ENCODE peak calls at places on chromosomes 16 and 17, in five cellular contexts. V is sigmoid colon, I is transverse colon, A is upper lobe of left lung, H is K562. S is an unnamed sample.

GRCh38 chr16:87226926-87227650 is 90.1 kb downstream of the C16orf95 start:
- DNase-seq in A (no peak), H (no peak), I (no peak), V (no peak), S (no peak)

GRCh38 chr17:78532922-78533640 is 44.1 kb downstream of the DNAH17 start:
- DNase-seq in V (no peak), H (no peak), A (no peak), I (no peak), S (no peak)

GRCh38 chr16:66309-67182 is 5.9 kb downstream of the RHBDF1 start:
- DNase-seq in A (no peak), H (no peak), I (no peak), V (no peak), S (no peak)

GRCh38 chr16:83901101-83901500 is 2.2 kb downstream of the MLYCD start:
- DNase-seq in I (no peak), V (no peak), H (no peak), A (no peak), S (no peak)

GRCh38 chr17:48869821-48870318 is 22.7 kb upstream of the ATP5MC1 start:
- DNase-seq in V (no peak), I (no peak), A (no peak), H (no peak), S (no peak)

GRCh38 chr17:43399839-43400328 is 1.1 kb downstream of the ARL4D start:
- DNase-seq in V (peak; percentile 75), A (peak; percentile 77), H (no peak), I (no peak), S (no peak)

GRCh38 chr16:66516172-66516807 is 33.6 kb downstream of the TK2 start:
- DNase-seq in A (no peak), I (no peak), V (no peak), H (no peak), S (no peak)

GRCh38 chr17:36846410-36847292 is 90.6 kb upstream of the LHX1 start:
- DNase-seq in H (no peak), I (no peak), A (no peak), V (no peak), S (no peak)

GRCh38 chr17:29588561-29589411 is 662 bp downstream of the GIT1 start:
- DNase-seq in A (peak; percentile 89), H (peak; percentile 74), I (peak; percentile 43), V (no peak), S (no peak)

GRCh38 chr17:260944-261343 is 79.5 kb upstream of the DOC2B start:
- DNase-seq in H (no peak), V (no peak), I (no peak), A (no peak), S (no peak)

GRCh38 chr17:78974635-78975591 is 4.8 kb downstream of the LGALS3BP start:
- DNase-seq in I (peak; percentile 76), A (peak; percentile 74), V (peak; percentile 93), H (no peak), S (peak; percentile 75)

GRCh38 chr17:20010099-20010863 is 1.1 kb downstream of the SPECC1 start:
- DNase-seq in H (peak; percentile 32), A (no peak), V (no peak), I (peak; percentile 20), S (peak; percentile 42)

GRCh38 chr16:12819126-12820117 is 15.7 kb upstream of the CPPED1 start:
- DNase-seq in H (peak; percentile 80), V (peak; percentile 74), A (no peak), I (peak; percentile 73), S (peak; percentile 33)

GRCh38 chr16:85401917-85402766 is 211.0 kb upstream of the GSE1 start:
- DNase-seq in H (no peak), I (no peak), A (peak; percentile 70), V (peak; percentile 54), S (no peak)

GRCh38 chr16:81575307-81575706 is 130.7 kb downstream of the CMIP start:
- DNase-seq in I (no peak), V (no peak), H (no peak), A (no peak), S (no peak)

GRCh38 chr17:7352559-7352889 is 562 bp downstream of the KCTD11 start:
- DNase-seq in I (no peak), V (no peak), A (no peak), H (no peak), S (no peak)

GRCh38 chr17:28540231-28540630 is 12.2 kb downstream of the UNC119 start:
- DNase-seq in V (no peak), I (no peak), A (no peak), H (no peak), S (no peak)

GRCh38 chr16:2223375-2224182 is at the start of gene E4F1:
- DNase-seq in V (peak; percentile 100), A (peak; percentile 99), H (peak; percentile 94), I (peak; percentile 100), S (peak; percentile 98)

GRCh38 chr17:29238133-29238850 is 8.4 kb upstream of the CRYBA1 start:
- DNase-seq in V (no peak), H (no peak), A (no peak), I (no peak), S (no peak)

GRCh38 chr16:84001726-84002125 is 33.7 kb downstream of the NECAB2 start:
- DNase-seq in V (no peak), A (no peak), I (no peak), H (no peak), S (no peak)

GRCh38 chr17:48719642-48720262 is 2.6 kb downstream of the PRAC1 start:
- DNase-seq in I (no peak), V (peak; percentile 43), H (no peak), A (peak; percentile 75), S (no peak)

GRCh38 chr16:51404386-51404785 is 253.3 kb upstream of the SALL1 start:
- DNase-seq in I (no peak), H (no peak), V (no peak), A (no peak), S (no peak)

GRCh38 chr16:4415538-4416199 is 727 bp downstream of the CORO7 start:
- DNase-seq in I (peak; percentile 72), V (no peak), A (peak; percentile 90), H (peak; percentile 74), S (peak; percentile 33)

GRCh38 chr17:35630530-35631148 is 43.5 kb downstream of the AP2B1 start:
- DNase-seq in I (no peak), H (no peak), A (no peak), V (no peak), S (no peak)

GRCh38 chr17:3894927-3895343 is 2.1 kb upstream of the CAMKK1 start:
- DNase-seq in A (no peak), H (no peak), V (no peak), I (peak; percentile 71), S (no peak)

GRCh38 chr16:2831203-2831602 is 1.1 kb downstream of the ZG16B start:
- DNase-seq in V (no peak), A (no peak), H (peak; percentile 44), I (no peak), S (no peak)

GRCh38 chr17:2235792-2236365 is 67.7 kb downstream of the SMG6 start:
- DNase-seq in I (no peak), A (no peak), V (peak; percentile 74), H (no peak), S (no peak)
- H3K27ac ChIP-seq in I (peak overlapping the region; percentile 15), A (no peak overlapping the region), V (peak overlapping the region; percentile 57), H (no peak overlapping the region), S (no peak overlapping the region)

GRCh38 chr17:39772987-39773664 is 35.4 kb downstream of the GRB7 start:
- DNase-seq in V (no peak), H (no peak), A (no peak), I (no peak), S (no peak)
- TF ChIP-seq EP300 in V (no peak), H (no peak), A (no peak), I (no peak), S (no peak)

GRCh38 chr17:65047939-65048338 is 8.6 kb downstream of the GNA13 start:
- DNase-seq in V (no peak), A (no peak), H (no peak), I (no peak), S (no peak)

GRCh38 chr17:65043802-65044201 is 12.7 kb downstream of the GNA13 start:
- DNase-seq in H (no peak), V (no peak), I (no peak), A (no peak), S (no peak)

GRCh38 chr17:65048441-65048840 is 8.1 kb downstream of the GNA13 start:
- DNase-seq in I (no peak), A (no peak), V (no peak), H (no peak), S (no peak)

GRCh38 chr17:65049085-65049756 is 7.3 kb downstream of the GNA13 start:
- DNase-seq in A (no peak), I (no peak), H (no peak), V (no peak), S (no peak)

DNA sequence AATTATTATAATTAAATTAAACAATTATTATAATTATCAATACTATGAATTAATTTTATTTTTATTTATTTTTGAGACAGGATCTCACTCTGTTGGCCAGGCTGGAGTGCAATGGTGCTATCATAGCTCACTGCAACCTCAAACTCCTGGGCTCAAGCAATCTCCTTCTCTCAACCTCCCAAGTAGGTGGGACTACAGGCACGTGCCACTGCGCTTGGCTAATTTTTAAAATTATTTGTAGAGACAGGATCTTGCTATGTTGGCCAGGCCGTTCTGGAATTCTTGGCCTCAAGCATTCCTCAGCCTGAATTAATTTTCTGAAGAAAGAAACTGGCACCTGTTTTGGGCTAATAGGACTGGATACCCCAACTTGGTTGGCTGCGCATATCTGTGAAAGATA is 10.3 kb downstream of the GNA13 start:
- DNase-seq in H (no peak), A (no peak), V (no peak), I (no peak), S (no peak)
- H3K27ac ChIP-seq in H (no peak overlapping the region), A (peak overlapping the region; percentile 98), V (no peak overlapping the region), I (peak overlapping the region; percentile 70), S (no peak overlapping the region)

DNA sequence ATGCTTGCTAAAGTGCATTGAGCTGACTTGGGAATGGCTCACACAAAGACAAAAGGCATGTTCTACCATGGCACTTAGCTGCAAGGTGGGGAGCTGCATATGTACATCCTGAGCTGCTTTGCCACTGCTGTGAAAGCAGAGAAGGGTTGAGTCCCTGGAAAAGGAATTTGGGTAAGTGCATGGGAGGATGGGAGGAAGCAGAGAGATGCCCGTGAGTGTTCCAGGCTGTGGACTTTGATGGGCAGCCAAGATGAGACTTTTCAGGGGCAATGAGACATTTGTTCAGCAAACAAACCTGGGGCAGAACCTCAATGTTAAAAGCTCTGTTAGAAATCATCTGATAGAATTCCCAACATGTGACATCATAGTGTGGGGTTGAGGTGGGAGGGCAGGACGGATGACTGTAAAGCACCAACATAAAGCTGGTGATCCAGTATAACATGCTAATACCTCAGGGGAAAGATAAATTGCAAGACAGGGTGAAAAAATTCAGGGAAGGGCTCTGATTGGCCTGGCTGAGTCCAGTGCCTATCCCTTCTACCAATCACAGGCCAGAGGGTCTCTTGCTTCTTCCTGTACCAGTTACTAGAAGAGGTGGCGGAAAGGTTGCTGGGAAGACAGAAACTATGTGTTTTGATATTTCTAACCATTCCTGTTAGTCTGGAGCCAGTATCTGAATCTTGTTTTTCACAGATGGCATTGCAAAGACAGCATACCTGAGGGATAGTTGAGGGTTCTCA is 163.2 kb downstream of the UTP18 start:
- DNase-seq in V (no peak), H (no peak), A (no peak), I (no peak), S (no peak)
- TF ChIP-seq EP300 in V (no peak), H (no peak), A (no peak), I (no peak), S (no peak)

DNA sequence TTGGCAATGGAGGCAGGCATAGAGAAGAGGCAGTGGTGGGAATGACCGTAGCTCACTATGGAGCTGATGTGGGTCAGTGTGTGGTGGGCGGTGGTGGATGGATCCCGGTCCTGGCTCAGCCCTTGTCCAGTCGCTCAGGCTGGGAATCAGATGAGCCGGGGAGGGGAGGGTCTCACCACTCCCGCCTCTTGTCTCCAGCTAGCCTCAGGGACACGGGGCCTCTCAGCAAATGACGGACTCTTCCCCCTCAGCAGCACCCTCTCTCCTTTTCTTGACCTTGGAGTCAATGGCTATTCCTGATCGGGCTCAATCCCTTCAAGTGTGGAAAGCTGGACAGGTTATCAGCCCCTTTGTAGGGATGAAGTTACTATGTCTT is 208.5 kb downstream of the NTN1 start:
- DNase-seq in A (no peak), I (no peak), V (no peak), H (no peak), S (no peak)
- H3K27ac ChIP-seq in A (no peak overlapping the region), I (no peak overlapping the region), V (no peak overlapping the region), H (no peak overlapping the region), S (no peak overlapping the region)